ENCODE peak calls at places on chromosomes 16 and 17, in eight cellular contexts. One of them, this sample, is unnamed.

GRCh38 chr16:27784351-27785306 is 234.7 kb downstream of the KATNIP start:
- DNase-seq in brain microvascular endothelial cell: no peak
- DNase-seq in nucleus accumbens: no peak
- DNase-seq in GM04504: no peak
- DNase-seq in AG04450: no peak
- DNase-seq in NCI-H345: no peak
- DNase-seq in AML-193: no peak
- DNase-seq in uterus: no peak
- DNase-seq in this sample: no peak

GRCh38 chr17:4827399-4827798 is 5.7 kb upstream of the MINK1 start:
- DNase-seq in nucleus accumbens: no peak
- DNase-seq in GM04504: no peak
- DNase-seq in NCI-H345: no peak
- DNase-seq in AML-193: no peak
- DNase-seq in brain microvascular endothelial cell: no peak
- DNase-seq in AG04450: no peak
- DNase-seq in uterus: no peak
- DNase-seq in this sample: no peak

GRCh38 chr17:82153745-82154375 is 55.8 kb upstream of the FASN start:
- DNase-seq in GM04504: peak
- DNase-seq in nucleus accumbens: peak
- DNase-seq in uterus: peak
- DNase-seq in AML-193: peak
- DNase-seq in brain microvascular endothelial cell: peak
- DNase-seq in AG04450: peak
- DNase-seq in NCI-H345: peak
- DNase-seq in this sample: peak

GRCh38 chr17:59888145-59888750 is 4.5 kb downstream of the TUBD1 start:
- DNase-seq in brain microvascular endothelial cell: no peak
- DNase-seq in uterus: no peak
- DNase-seq in GM04504: no peak
- DNase-seq in AG04450: no peak
- DNase-seq in AML-193: no peak
- DNase-seq in nucleus accumbens: no peak
- DNase-seq in NCI-H345: no peak
- DNase-seq in this sample: no peak

GRCh38 chr17:67151717-67152116 is 93.3 kb downstream of the HELZ start:
- DNase-seq in NCI-H345: no peak
- DNase-seq in brain microvascular endothelial cell: peak
- DNase-seq in uterus: no peak
- DNase-seq in GM04504: no peak
- DNase-seq in nucleus accumbens: no peak
- DNase-seq in AML-193: no peak
- DNase-seq in AG04450: no peak
- DNase-seq in this sample: no peak

GRCh38 chr17:40615295-40615988 is 32.2 kb downstream of the SMARCE1 start:
- DNase-seq in GM04504: peak
- DNase-seq in AG04450: no peak
- DNase-seq in AML-193: peak
- DNase-seq in brain microvascular endothelial cell: peak
- DNase-seq in NCI-H345: peak
- DNase-seq in nucleus accumbens: no peak
- DNase-seq in uterus: peak
- DNase-seq in this sample: peak

GRCh38 chr17:55664287-55664686 is 58.4 kb downstream of the TMEM100 start:
- DNase-seq in brain microvascular endothelial cell: no peak
- DNase-seq in nucleus accumbens: no peak
- DNase-seq in NCI-H345: no peak
- DNase-seq in AG04450: no peak
- DNase-seq in AML-193: peak
- DNase-seq in GM04504: no peak
- DNase-seq in uterus: no peak
- DNase-seq in this sample: no peak

GRCh38 chr16:86293897-86294296 is 216.4 kb upstream of the FOXF1 start:
- DNase-seq in AG04450: no peak
- DNase-seq in nucleus accumbens: no peak
- DNase-seq in AML-193: no peak
- DNase-seq in NCI-H345: no peak
- DNase-seq in brain microvascular endothelial cell: no peak
- DNase-seq in uterus: no peak
- DNase-seq in GM04504: no peak
- DNase-seq in this sample: no peak

GRCh38 chr17:40307001-40307690 is 1.8 kb upstream of the RARA start:
- DNase-seq in brain microvascular endothelial cell: no peak
- DNase-seq in NCI-H345: peak
- DNase-seq in uterus: peak
- DNase-seq in AG04450: no peak
- DNase-seq in nucleus accumbens: no peak
- DNase-seq in AML-193: no peak
- DNase-seq in GM04504: no peak
- DNase-seq in this sample: no peak

GRCh38 chr16:89331371-89332109 is 114.0 kb downstream of the ZNF778 start:
- DNase-seq in AML-193: no peak
- DNase-seq in brain microvascular endothelial cell: no peak
- DNase-seq in uterus: no peak
- DNase-seq in GM04504: no peak
- DNase-seq in AG04450: no peak
- DNase-seq in NCI-H345: no peak
- DNase-seq in nucleus accumbens: no peak
- DNase-seq in this sample: no peak

GRCh38 chr16:72990003-72990521 is 57.9 kb downstream of the ZFHX3 start:
- DNase-seq in nucleus accumbens: no peak
- DNase-seq in NCI-H345: no peak
- DNase-seq in uterus: peak
- DNase-seq in AG04450: peak
- DNase-seq in AML-193: no peak
- DNase-seq in GM04504: peak
- DNase-seq in brain microvascular endothelial cell: peak
- DNase-seq in this sample: no peak

GRCh38 chr17:43983515-43984411 is 20.7 kb upstream of the NAGS start:
- DNase-seq in uterus: no peak
- DNase-seq in AML-193: no peak
- DNase-seq in GM04504: no peak
- DNase-seq in NCI-H345: peak
- DNase-seq in brain microvascular endothelial cell: no peak
- DNase-seq in AG04450: no peak
- DNase-seq in nucleus accumbens: no peak
- DNase-seq in this sample: peak

GRCh38 chr17:404703-405102 is 52.1 kb upstream of the RPH3AL start:
- DNase-seq in GM04504: no peak
- DNase-seq in AG04450: no peak
- DNase-seq in AML-193: no peak
- DNase-seq in nucleus accumbens: no peak
- DNase-seq in NCI-H345: no peak
- DNase-seq in brain microvascular endothelial cell: no peak
- DNase-seq in uterus: no peak
- DNase-seq in this sample: no peak

GRCh38 chr16:15777533-15778203 is 79.2 kb downstream of the MYH11 start:
- DNase-seq in AML-193: no peak
- DNase-seq in AG04450: peak
- DNase-seq in brain microvascular endothelial cell: peak
- DNase-seq in uterus: no peak
- DNase-seq in GM04504: no peak
- DNase-seq in NCI-H345: peak
- DNase-seq in nucleus accumbens: no peak
- DNase-seq in this sample: peak

GRCh38 chr17:21286066-21286770 is 1.7 kb downstream of the MAP2K3 start:
- DNase-seq in AML-193: peak
- DNase-seq in NCI-H345: peak
- DNase-seq in AG04450: peak
- DNase-seq in uterus: peak
- DNase-seq in GM04504: peak
- DNase-seq in nucleus accumbens: no peak
- DNase-seq in brain microvascular endothelial cell: peak
- DNase-seq in this sample: peak